ENCODE peak calls at places on chromosomes 5 and 9, in seven cellular contexts. W, P, I, R, Y, Z and O are unnamed samples. For H3K9me3, the result is how much of the 10 kb centered on the place peaks cover.

GRCh38 chr9:83060557-83060956 is 2.4 kb downstream of the RASEF start:
- DNase-seq in Z (no peak), W (no peak), R (peak), Y (no peak), I (no peak), P (no peak), O (peak)

GRCh38 chr5:51159606-51160005 is 223.6 kb upstream of the ISL1 start:
- DNase-seq in W (no peak), Z (no peak), Y (no peak), I (no peak), P (no peak), R (no peak), O (no peak)

GRCh38 chr9:21779397-21779796 is 23.0 kb upstream of the MTAP start:
- DNase-seq in Z (no peak), I (no peak), R (no peak), P (no peak), W (peak), Y (no peak), O (no peak)

GRCh38 chr5:143376911-143377838 is 26.3 kb downstream of the NR3C1 start:
- DNase-seq in W (peak), R (no peak), Z (no peak), I (no peak), Y (no peak), P (no peak), O (peak)

GRCh38 chr5:29122306-29122705 is 2071.2 kb upstream of the CDH6 start:
- DNase-seq in P (no peak), Y (no peak), R (no peak), W (no peak), Z (no peak), I (no peak), O (no peak)

GRCh38 chr5:139389701-139390638 is at the start of gene MZB1:
- DNase-seq in I (no peak), Y (peak), W (no peak), R (no peak), Z (no peak), P (no peak), O (no peak)

GRCh38 chr5:150640311-150641005 is at the start of gene SYNPO:
- DNase-seq in Y (peak), R (peak), I (peak), Z (no peak), W (peak), P (peak), O (peak)

GRCh38 chr9:3437031-3437430 is 88.8 kb downstream of the RFX3 start:
- DNase-seq in P (no peak), Y (no peak), I (no peak), R (no peak), W (no peak), Z (no peak), O (peak)

GRCh38 chr9:106798021-106798799 is 64.8 kb upstream of the ZNF462 start:
- DNase-seq in Y (no peak), I (no peak), P (no peak), R (no peak), Z (no peak), W (no peak), O (no peak)

GRCh38 chr5:180830253-180831138 is 27.9 kb upstream of the MGAT1 start:
- DNase-seq in I (peak), P (no peak), W (no peak), Y (peak), R (peak), Z (no peak), O (peak)

GRCh38 chr9:31089822-31090221 is 1294.6 kb upstream of the ACO1 start:
- DNase-seq in R (no peak), Y (no peak), Z (no peak), P (no peak), W (peak), I (no peak), O (no peak)

GRCh38 chr5:126938461-126938860 is 91.9 kb downstream of the MARCHF3 start:
- DNase-seq in R (no peak), Z (no peak), P (no peak), Y (no peak), W (peak), I (no peak), O (no peak)

GRCh38 chr9:110282023-110282766 is 25.9 kb upstream of the TXN start:
- DNase-seq in P (no peak), Y (no peak), Z (no peak), I (no peak), W (peak), R (no peak), O (no peak)

GRCh38 chr5:137264041-137264440 is 235.1 kb downstream of the SPOCK1 start:
- DNase-seq in Z (no peak), Y (no peak), R (no peak), W (peak), I (no peak), P (no peak), O (no peak)

GRCh38 chr5:40618926-40619325 is 60.8 kb upstream of the PTGER4 start:
- DNase-seq in P (no peak), I (no peak), W (peak), Z (no peak), Y (no peak), R (no peak), O (no peak)

GRCh38 chr9:4967521-4967920 is 17.6 kb upstream of the JAK2 start:
- DNase-seq in Z (no peak), P (no peak), R (no peak), Y (no peak), W (no peak), I (no peak), O (no peak)

GRCh38 chr9:130034570-130034969 is 8.4 kb downstream of the FNBP1 start:
- DNase-seq in Y (no peak), I (no peak), W (peak), R (no peak), P (no peak), Z (no peak), O (no peak)

GRCh38 chr9:78031271-78031825 is at the start of gene GNAQ:
- DNase-seq in W (no peak), I (no peak), P (no peak), Z (peak), R (no peak), Y (peak), O (peak)

GRCh38 chr5:178535299-178536175 is 54.7 kb downstream of the COL23A1 start:
- DNase-seq in I (peak), W (peak), R (peak), Y (peak), P (peak), Z (no peak), O (no peak)

GRCh38 chr9:35867538-35867937 is 2.7 kb downstream of the OR13J1 start:
- DNase-seq in W (no peak), R (no peak), I (no peak), P (no peak), Z (no peak), Y (no peak), O (no peak)

GRCh38 chr5:139878093-139878492 is 82.5 kb downstream of the PSD2 start:
- DNase-seq in W (no peak), R (no peak), I (peak), Y (no peak), Z (no peak), P (no peak), O (no peak)

GRCh38 chr5:34045996-34046395 is 3.0 kb upstream of the C1QTNF3 start:
- DNase-seq in R (no peak), I (no peak), Z (no peak), Y (no peak), W (peak), P (no peak), O (no peak)

GRCh38 chr5:160306711-160307110 is 5.7 kb downstream of the CCNJL start:
- DNase-seq in R (no peak), Y (no peak), I (no peak), Z (no peak), P (no peak), W (no peak), O (no peak)

GRCh38 chr5:30804739-30805313 is 388.7 kb upstream of the CDH6 start:
- DNase-seq in P (no peak), Z (no peak), W (peak), Y (no peak), I (no peak), R (no peak), O (no peak)

GRCh38 chr9:3385871-3386270 is 139.9 kb downstream of the RFX3 start:
- DNase-seq in R (no peak), W (no peak), P (no peak), Z (no peak), Y (no peak), I (no peak), O (no peak)

GRCh38 chr5:75050415-75050814 is 1.9 kb downstream of the GCNT4 start:
- DNase-seq in R (no peak), Z (no peak), W (no peak), P (no peak), Y (peak), I (no peak), O (peak)

GRCh38 chr5:111976705-111977104 is 219.7 kb upstream of the NREP start:
- DNase-seq in Y (no peak), I (no peak), P (no peak), R (no peak), W (peak), Z (no peak), O (no peak)

GRCh38 chr9:121984726-121985402 is 108.2 kb downstream of the TTLL11 start:
- DNase-seq in P (no peak), Z (no peak), Y (no peak), W (peak), R (no peak), I (no peak), O (no peak)

GRCh38 chr9:96051423-96051822 is 175.9 kb downstream of the ERCC6L2 start:
- DNase-seq in R (no peak), Z (no peak), I (no peak), P (no peak), Y (no peak), W (no peak), O (no peak)

GRCh38 chr5:82593481-82593880 is 315.3 kb upstream of the RPS23 start:
- DNase-seq in I (no peak), Z (no peak), R (no peak), Y (no peak), P (no peak), W (peak), O (no peak)

GRCh38 chr5:152532714-152533113 is 127.6 kb upstream of the NMUR2 start:
- DNase-seq in I (no peak), R (no peak), P (no peak), Y (no peak), Z (peak), W (peak), O (peak)

GRCh38 chr5:74540582-74540981 is 99.9 kb downstream of the ENC1 start:
- DNase-seq in I (no peak), R (no peak), P (no peak), Y (no peak), Z (no peak), W (no peak), O (peak)

GRCh38 chr9:133142657-133143592 is 20.8 kb downstream of the GBGT1 start:
- DNase-seq in R (peak), P (no peak), W (no peak), Z (no peak), I (no peak), Y (peak), O (no peak)

GRCh38 chr9:129211686-129212085 is 33.6 kb upstream of the IER5L start:
- DNase-seq in Z (no peak), P (no peak), I (no peak), W (no peak), R (no peak), Y (no peak), O (no peak)

DNA sequence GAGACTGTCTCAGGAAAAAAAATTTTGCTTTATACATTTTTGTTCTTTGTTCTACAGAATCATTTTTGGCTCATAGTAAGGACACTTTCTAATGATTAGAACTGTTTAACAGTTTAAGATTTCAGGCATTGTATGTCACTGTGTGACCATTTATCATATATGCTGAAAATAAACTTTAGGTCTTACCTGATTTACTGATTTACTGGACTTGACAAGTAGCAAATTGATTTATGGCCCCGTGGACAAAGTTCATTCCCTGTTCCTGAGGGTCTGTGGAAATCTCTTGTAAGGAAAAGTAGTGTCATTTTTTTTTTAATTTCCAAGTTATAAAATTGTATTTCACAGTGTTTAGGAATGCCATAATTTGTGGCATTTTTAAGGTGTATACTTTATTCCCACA is 40.7 kb downstream of the KIF2A start:
- DNase-seq in R (no peak), I (no peak), W (no peak), Z (no peak), Y (no peak), P (no peak), O (no peak)
- H3K9me3 ChIP-seq in R (under half), I (under half), W (under half), Z (under half), Y (under half), P (under half), O (under half)

DNA sequence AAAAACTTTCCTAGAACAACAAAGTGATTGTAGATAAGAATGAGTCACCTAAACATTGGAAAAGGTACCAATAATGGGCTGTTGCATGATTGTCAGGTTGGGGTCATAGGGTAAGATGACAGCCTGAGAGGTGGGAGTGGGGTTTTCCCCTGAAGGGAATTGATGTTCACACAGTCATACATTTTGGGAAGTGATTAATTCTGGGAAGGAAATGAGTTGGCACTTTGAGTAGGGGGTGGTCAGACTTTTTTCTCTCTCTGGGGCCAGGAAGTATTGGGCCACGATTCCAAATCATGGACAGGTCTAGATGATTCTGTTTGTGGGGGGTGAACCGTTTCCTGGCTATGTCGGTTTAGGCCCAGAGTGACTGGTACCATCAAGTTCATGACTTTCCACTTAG is 36.8 kb downstream of the TNFSF8 start:
- DNase-seq in R (no peak), I (no peak), Z (no peak), Y (no peak), W (peak), P (no peak), O (no peak)
- H3K27ac ChIP-seq in R (no peak), I (no peak), Z (no peak), Y (no peak), W (peak), P (no peak), O (no peak)

GRCh38 chr9:123639743-123640142 is 283.7 kb downstream of the CRB2 start:
- DNase-seq in Z (no peak), P (no peak), R (no peak), I (no peak), W (no peak), Y (no peak), O (no peak)
- H3K9me3 ChIP-seq in Z (under half), P (under half), R (under half), I (under half), W (under half), Y (under half), O (under half)

GRCh38 chr9:113471566-113471965 is 8.0 kb downstream of the RGS3 start:
- DNase-seq in R (no peak), W (no peak), Y (no peak), I (no peak), Z (no peak), P (peak), O (no peak)

GRCh38 chr9:113472199-113472598 is 8.7 kb downstream of the RGS3 start:
- DNase-seq in I (no peak), Y (no peak), R (no peak), P (no peak), W (no peak), Z (no peak), O (no peak)

GRCh38 chr9:113471143-113471542 is 7.6 kb downstream of the RGS3 start:
- DNase-seq in I (no peak), W (no peak), R (no peak), Y (no peak), Z (no peak), P (peak), O (no peak)

GRCh38 chr9:113467183-113467582 is 3.7 kb downstream of the RGS3 start:
- DNase-seq in Y (no peak), Z (no peak), I (no peak), W (no peak), P (no peak), R (no peak), O (no peak)

DNA sequence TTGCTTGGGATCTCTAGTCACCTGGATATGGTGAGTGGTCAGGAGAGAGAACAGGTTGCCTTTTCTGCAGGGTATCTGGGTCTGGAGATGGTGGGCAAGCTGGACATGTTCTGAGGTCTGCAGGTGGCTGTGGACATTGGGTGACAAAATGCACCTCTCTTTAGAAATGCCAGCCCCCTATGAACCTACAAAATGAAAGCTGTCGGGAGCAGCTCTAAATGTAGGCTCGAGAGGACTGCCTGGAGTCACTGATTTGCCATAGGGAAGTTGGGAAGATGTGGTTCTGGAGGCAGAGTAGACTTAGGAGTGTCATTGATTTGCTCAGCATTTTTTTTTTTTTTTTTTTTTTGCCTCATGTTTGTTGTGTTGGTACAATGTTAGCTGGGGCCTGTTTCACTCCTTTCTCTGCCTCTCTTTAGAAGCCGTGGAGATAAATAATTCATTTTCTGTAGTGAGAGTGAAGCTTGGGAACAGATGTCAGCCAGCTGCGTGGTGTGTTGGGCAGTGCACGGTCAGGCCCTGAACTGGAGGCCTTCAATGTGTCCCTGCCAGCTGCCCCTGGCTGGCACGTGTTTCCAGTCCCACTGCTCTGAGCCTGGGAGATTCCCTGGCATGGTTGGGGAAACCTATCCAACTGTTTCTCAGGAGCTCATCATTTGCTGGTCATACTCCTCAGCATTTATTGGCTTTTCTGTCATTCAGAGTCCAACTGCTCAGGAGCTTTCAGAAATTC is 5.4 kb downstream of the RGS3 start:
- DNase-seq in R (no peak), P (peak), Z (no peak), I (peak), W (no peak), Y (peak), O (peak)
- H3K27ac ChIP-seq in R (peak), P (peak), Z (no peak), I (no peak), W (no peak), Y (peak), O (peak)

GRCh38 chr5:166166071-166166470 is 2125.4 kb upstream of the WWC1 start:
- DNase-seq in P (no peak), Y (no peak), Z (peak), W (no peak), I (no peak), R (no peak), O (no peak)
- H3K9me3 ChIP-seq in P (under half), Y (under half), Z (under half), W (under half), I (under half), R (under half), O (under half)

GRCh38 chr9:104977580-104977979 is 49.6 kb upstream of the ABCA1 start:
- DNase-seq in Z (no peak), R (no peak), W (no peak), Y (no peak), P (no peak), I (no peak), O (no peak)
- H3K27ac ChIP-seq in Z (no peak), R (no peak), W (no peak), Y (no peak), P (no peak), I (no peak), O (no peak)

DNA sequence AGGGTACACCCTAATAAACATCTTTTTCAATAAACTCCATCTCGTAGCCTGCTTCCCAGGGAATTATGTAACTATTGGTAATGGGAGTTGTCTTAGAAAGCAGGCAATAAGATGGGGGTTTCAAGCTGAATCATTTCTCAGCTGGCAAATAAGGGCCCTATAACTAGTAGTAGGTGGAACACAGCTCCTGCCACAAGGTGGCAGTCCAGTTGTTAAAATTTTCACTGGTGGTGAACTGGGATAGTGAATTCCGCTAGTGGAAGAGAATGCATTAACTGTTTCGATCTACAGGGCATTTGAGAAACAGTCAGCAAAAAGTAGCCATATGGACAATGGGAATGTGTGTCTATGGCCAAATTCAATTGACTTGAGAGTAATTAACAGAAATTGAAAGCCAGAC is 27.7 kb downstream of the PCDHB15 start:
- DNase-seq in I (no peak), R (no peak), W (no peak), Y (no peak), Z (no peak), P (no peak), O (peak)
- H3K9me3 ChIP-seq in I (under half), R (half or more), W (under half), Y (under half), Z (under half), P (half or more), O (under half)

GRCh38 chr5:81006231-81006630 is 46.1 kb downstream of the RASGRF2 start:
- DNase-seq in Z (no peak), I (no peak), Y (no peak), R (no peak), P (no peak), W (no peak), O (no peak)

GRCh38 chr5:81007637-81008027 is 47.5 kb downstream of the RASGRF2 start:
- DNase-seq in R (no peak), I (no peak), W (no peak), Z (no peak), P (no peak), Y (no peak), O (no peak)

GRCh38 chr5:81006955-81007636 is 46.9 kb downstream of the RASGRF2 start:
- DNase-seq in Y (no peak), R (no peak), W (no peak), P (no peak), Z (no peak), I (no peak), O (no peak)

GRCh38 chr5:81003987-81004386 is 43.8 kb downstream of the RASGRF2 start:
- DNase-seq in I (no peak), Y (no peak), R (no peak), W (no peak), Z (no peak), P (no peak), O (no peak)

GRCh38 chr5:81005708-81006107 is 45.5 kb downstream of the RASGRF2 start:
- DNase-seq in Z (no peak), W (no peak), Y (no peak), R (no peak), I (no peak), P (no peak), O (no peak)
- H3K27ac ChIP-seq in Z (no peak), W (no peak), Y (no peak), R (no peak), I (no peak), P (no peak), O (no peak)